ENCODE peak calls at places on chromosomes 2 and 18, in four cellular contexts. A is HFF-Myc, X is choroid plexus epithelial cell, N is left ventricle myocardium inferior. H is an unnamed sample.

GRCh38 chr2:163934134-163934533 is 198.3 kb upstream of the FIGN start:
- DNase-seq in X (no peak), N (no peak), A (no peak), H (no peak)

GRCh38 chr2:98563394-98563793 is 44.9 kb downstream of the COA5 start:
- DNase-seq in A (no peak), X (no peak), N (no peak), H (no peak)

GRCh38 chr2:186726938-186727337 is 33.1 kb downstream of the FAM171B start:
- DNase-seq in N (no peak), A (no peak), X (peak), H (no peak)

GRCh38 chr2:145644820-145645302 is 1124.9 kb upstream of the ZEB2 start:
- DNase-seq in N (no peak), A (no peak), X (no peak), H (peak)

GRCh38 chr18:10526211-10526949 is 553 bp downstream of the NAPG start:
- DNase-seq in X (peak), N (peak), A (no peak), H (peak)

GRCh38 chr2:160431441-160431840 is 62.2 kb downstream of the RBMS1 start:
- DNase-seq in N (no peak), A (no peak), X (no peak), H (no peak)

GRCh38 chr18:59835656-59836379 is 64.0 kb upstream of the PMAIP1 start:
- DNase-seq in A (no peak), X (peak), N (no peak), H (peak)

GRCh38 chr2:122804494-122804893 is 1049.0 kb downstream of the TSN start:
- DNase-seq in N (no peak), A (no peak), X (no peak), H (peak)

GRCh38 chr2:217511850-217512249 is 490.9 kb downstream of the TNS1 start:
- DNase-seq in N (no peak), X (no peak), A (no peak), H (no peak)

DNA sequence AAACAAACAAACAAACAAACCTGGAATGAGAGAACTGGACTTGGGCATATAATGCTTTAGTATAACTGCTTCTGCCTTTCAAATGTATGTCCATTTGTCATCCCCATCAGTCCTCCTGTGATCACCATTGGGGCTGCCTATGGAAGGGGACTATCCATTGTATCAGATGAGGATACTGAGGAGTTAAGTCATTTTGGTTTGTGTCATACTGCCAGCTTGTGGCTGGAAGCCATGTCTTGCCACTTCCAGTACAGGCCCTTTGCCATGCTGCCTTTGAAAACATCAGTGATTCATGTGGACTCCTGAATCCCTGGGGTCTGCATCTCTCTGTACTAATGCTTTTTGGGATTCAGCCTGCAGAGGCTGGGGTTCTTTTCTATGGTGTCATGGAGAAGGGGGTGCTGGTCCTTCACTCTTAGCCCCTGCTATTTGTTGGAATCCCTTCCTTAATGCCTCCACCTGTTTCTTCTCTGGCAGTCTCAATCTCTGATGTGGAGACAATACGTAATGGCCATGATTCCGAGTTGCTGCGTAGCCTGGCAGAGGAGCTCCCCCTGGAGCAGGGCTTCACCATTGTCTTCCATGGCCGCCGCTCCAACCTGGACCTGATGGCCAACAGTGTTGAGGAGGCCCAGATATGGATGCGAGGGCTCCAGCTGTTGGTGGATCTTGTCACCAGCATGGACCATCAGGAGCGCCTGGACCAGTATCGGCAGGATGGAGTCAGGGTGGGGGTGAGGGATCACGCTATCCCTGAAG is 10.6 kb downstream of the PLCD4 start:
- DNase-seq in N (no peak), X (no peak), A (no peak), H (no peak)
- TF ChIP-seq CTCF in N (no peak), X (no peak), A (no peak), H (no peak)

GRCh38 chr2:23498941-23499340 is 114.0 kb downstream of the KLHL29 start:
- DNase-seq in N (no peak), A (no peak), X (peak), H (peak)
- TF ChIP-seq CTCF in N (no peak), A (no peak), X (no peak), H (no peak)

DNA sequence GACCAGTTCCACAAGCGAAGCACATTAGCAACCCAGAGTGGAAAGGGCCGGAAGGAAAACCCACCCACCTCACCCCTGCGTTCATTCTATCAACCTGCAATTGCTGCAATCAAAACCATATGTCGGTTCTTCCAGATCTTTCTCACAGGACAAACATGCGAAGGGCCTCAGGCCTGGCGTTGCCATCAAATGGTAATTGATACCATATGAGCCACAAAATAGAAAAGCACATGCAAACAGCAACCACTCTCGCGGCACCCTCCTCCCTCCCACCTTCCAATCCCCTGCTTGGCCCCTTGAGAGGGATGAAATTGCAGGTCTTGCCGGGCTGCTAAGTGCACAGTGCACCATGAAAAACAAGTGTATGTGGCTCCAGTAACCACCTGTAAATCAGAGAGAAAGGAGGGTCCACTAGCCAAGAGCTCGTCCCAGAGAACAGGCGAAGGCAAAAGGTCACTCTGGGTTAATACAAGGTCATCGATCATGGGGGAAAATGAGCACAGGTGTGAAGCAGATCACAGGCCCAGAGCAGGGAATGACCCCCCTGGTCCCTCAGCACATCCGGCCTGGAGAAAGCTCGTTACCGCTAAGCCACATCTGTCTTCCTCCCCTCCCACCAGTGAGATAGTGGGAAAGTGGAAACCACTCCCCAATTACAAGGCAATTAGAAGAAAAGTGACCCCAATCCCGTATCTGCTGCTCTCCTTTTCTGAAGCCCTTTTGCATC is 287.4 kb downstream of the TCF4 start:
- DNase-seq in X (no peak), N (no peak), A (peak), H (no peak)
- TF ChIP-seq CTCF in X (no peak), N (no peak), A (no peak), H (no peak)

GRCh38 chr2:84427235-84428138 is 31.6 kb downstream of the SUCLG1 start:
- DNase-seq in N (no peak), A (no peak), X (peak), H (peak)

GRCh38 chr2:84421197-84421596 is 37.9 kb downstream of the SUCLG1 start:
- DNase-seq in N (no peak), A (no peak), X (no peak), H (no peak)

GRCh38 chr2:84421791-84422190 is 37.3 kb downstream of the SUCLG1 start:
- DNase-seq in X (no peak), A (no peak), N (no peak), H (no peak)

GRCh38 chr2:84429328-84429727 is 29.8 kb downstream of the SUCLG1 start:
- DNase-seq in A (no peak), X (no peak), N (no peak), H (no peak)

GRCh38 chr2:84424152-84424551 is 34.9 kb downstream of the SUCLG1 start:
- DNase-seq in N (no peak), X (peak), A (no peak), H (peak)
- TF ChIP-seq CTCF in N (peak), X (peak), A (peak), H (peak)

GRCh38 chr2:7639476-7639875 is 722.3 kb downstream of the RNF144A start:
- DNase-seq in A (no peak), N (no peak), X (no peak), H (no peak)
- TF ChIP-seq CTCF in A (no peak), N (no peak), X (no peak), H (no peak)

GRCh38 chr18:69490072-69490471 is 89.4 kb downstream of the DOK6 start:
- DNase-seq in A (no peak), X (peak), N (no peak), H (no peak)

GRCh38 chr18:69492861-69493260 is 92.2 kb downstream of the DOK6 start:
- DNase-seq in X (no peak), N (no peak), A (no peak), H (no peak)

GRCh38 chr18:69494841-69495240 is 94.2 kb downstream of the DOK6 start:
- DNase-seq in X (no peak), N (no peak), A (no peak), H (no peak)

GRCh38 chr18:69490813-69491212 is 90.1 kb downstream of the DOK6 start:
- DNase-seq in X (peak), N (no peak), A (peak), H (peak)

DNA sequence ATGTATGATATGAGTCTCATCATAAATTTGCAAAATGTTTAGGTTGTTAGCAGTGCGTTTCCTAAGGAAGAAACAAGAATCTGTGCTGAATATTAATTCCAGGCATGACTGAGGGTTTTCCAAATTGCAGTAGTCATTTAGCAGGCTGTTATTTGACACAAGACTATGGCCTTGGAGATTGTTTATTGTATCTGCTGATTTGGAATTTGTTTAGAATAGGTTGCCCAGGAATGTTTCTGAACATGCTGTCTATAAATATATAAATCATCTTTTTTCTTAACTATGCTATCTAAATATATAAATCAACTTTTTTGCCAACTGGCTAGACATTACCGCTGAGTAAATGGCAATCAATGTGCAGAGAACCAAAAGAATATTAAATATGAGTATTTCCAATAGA is 90.9 kb downstream of the DOK6 start:
- DNase-seq in N (no peak), X (peak), A (no peak), H (no peak)
- TF ChIP-seq CTCF in N (no peak), X (no peak), A (no peak), H (no peak)

GRCh38 chr2:3492951-3493609 is 26.3 kb downstream of the ADI1 start:
- DNase-seq in N (no peak), A (no peak), X (peak), H (peak)
- TF ChIP-seq CTCF in N (no peak), A (no peak), X (peak), H (no peak)

DNA sequence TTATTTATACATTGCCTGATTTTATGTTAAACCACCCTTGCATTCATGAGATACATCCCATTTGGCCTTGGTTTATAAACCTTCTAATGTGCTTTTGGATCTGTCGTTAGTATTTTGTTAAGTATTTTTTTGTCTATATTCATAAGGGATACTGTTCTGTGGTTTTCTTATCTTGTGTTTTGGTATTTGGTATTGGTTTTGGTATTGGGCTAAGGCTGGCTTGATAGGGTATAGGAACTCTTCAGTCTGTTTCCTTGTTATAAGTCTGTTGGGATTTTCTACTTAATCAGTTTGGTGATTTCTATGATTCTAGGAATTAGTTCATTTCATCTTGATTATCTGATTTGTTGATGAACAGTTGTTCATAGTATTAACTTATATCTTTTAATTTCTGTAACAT is 49.2 kb downstream of the RELCH start:
- DNase-seq in A (no peak), X (no peak), N (no peak), H (no peak)
- TF ChIP-seq CTCF in A (no peak), X (no peak), N (no peak), H (no peak)